ENCODE peak calls at places on chromosomes 13 and 19, in ten cellular contexts. S, Z, L, H, Y, A, G, V, K and W are unnamed samples.

GRCh38 chr13:101218484-101218883 is 197.8 kb downstream of the NALCN start:
- DNase-seq in K (no peak), V (no peak), H (no peak), Y (no peak), Z (no peak), L (no peak), S (no peak), A (no peak), G (no peak), W (no peak)

GRCh38 chr13:98885605-98886004 is 92.3 kb downstream of the DOCK9 start:
- DNase-seq in L (no peak), Z (no peak), K (no peak), S (no peak), Y (no peak), G (no peak), H (no peak), A (no peak), V (no peak), W (no peak)

GRCh38 chr19:6856749-6857372 is 30.5 kb upstream of the ADGRE1 start:
- DNase-seq in H (no peak), V (no peak), K (no peak), S (no peak), Y (no peak), G (no peak), A (no peak), Z (no peak), L (no peak), W (no peak)

GRCh38 chr13:68170961-68171360 is 940.8 kb upstream of the PCDH9 start:
- DNase-seq in L (no peak), H (no peak), K (no peak), S (no peak), A (no peak), G (no peak), Y (no peak), V (no peak), Z (no peak), W (no peak)

GRCh38 chr19:44799627-44800257 is 9.2 kb upstream of the BCAM start:
- DNase-seq in V (no peak), H (no peak), Z (no peak), K (no peak), G (no peak), L (no peak), S (no peak), A (no peak), Y (no peak), W (no peak)

GRCh38 chr13:94656766-94657165 is 55.1 kb downstream of the GPR180 start:
- DNase-seq in Y (no peak), V (no peak), K (no peak), G (no peak), H (no peak), S (no peak), A (no peak), Z (no peak), L (no peak), W (no peak)

GRCh38 chr13:52846567-52847321 is 1.7 kb downstream of the PCDH8 start:
- DNase-seq in L (peak), V (no peak), Y (peak), A (peak), S (peak), G (no peak), Z (peak), H (no peak), K (no peak), W (peak)

GRCh38 chr19:42322305-42322704 is 3.1 kb upstream of the MEGF8 start:
- DNase-seq in L (no peak), H (no peak), G (no peak), Y (no peak), Z (no peak), V (no peak), A (no peak), K (no peak), S (no peak), W (no peak)

GRCh38 chr13:111139452-111139851 is 24.3 kb downstream of the ARHGEF7 start:
- DNase-seq in Y (no peak), Z (no peak), A (no peak), K (no peak), L (no peak), G (no peak), S (no peak), H (no peak), V (no peak), W (no peak)

GRCh38 chr13:111143875-111144540 is 28.9 kb downstream of the ARHGEF7 start:
- DNase-seq in A (no peak), Y (no peak), S (no peak), V (no peak), Z (no peak), H (no peak), L (no peak), G (no peak), K (no peak), W (no peak)

GRCh38 chr13:111142472-111142871 is 27.4 kb downstream of the ARHGEF7 start:
- DNase-seq in K (no peak), G (no peak), V (no peak), A (no peak), L (no peak), Z (no peak), Y (no peak), S (no peak), H (no peak), W (no peak)

GRCh38 chr13:111140562-111141105 is 25.5 kb downstream of the ARHGEF7 start:
- DNase-seq in L (no peak), H (no peak), S (no peak), Z (no peak), K (no peak), G (no peak), V (no peak), Y (no peak), A (no peak), W (no peak)

GRCh38 chr13:111139874-111140561 is 24.9 kb downstream of the ARHGEF7 start:
- DNase-seq in Y (no peak), S (no peak), K (no peak), G (no peak), L (no peak), A (no peak), Z (no peak), H (no peak), V (no peak), W (no peak)
- H3K27ac ChIP-seq in Y (no peak), S (no peak), K (no peak), G (no peak), L (no peak), A (no peak), Z (no peak), H (no peak), V (no peak), W (no peak)

GRCh38 chr19:10271543-10272086 is 695 bp downstream of the ICAM1 start:
- DNase-seq in Z (no peak), Y (no peak), V (peak), K (no peak), A (no peak), H (no peak), S (no peak), L (no peak), G (no peak), W (no peak)

GRCh38 chr19:10270616-10271394 is at the start of gene ICAM1:
- DNase-seq in S (peak), G (no peak), H (peak), L (peak), Y (peak), A (no peak), V (peak), K (no peak), Z (no peak), W (peak)

GRCh38 chr19:10269333-10270179 is 1.4 kb upstream of the ICAM1 start:
- DNase-seq in V (peak), Z (peak), S (peak), K (no peak), Y (peak), G (peak), A (peak), H (peak), L (peak), W (peak)

GRCh38 chr19:10268077-10268476 is 2.8 kb upstream of the ICAM1 start:
- DNase-seq in A (no peak), K (no peak), H (no peak), Z (no peak), L (no peak), S (no peak), G (no peak), V (no peak), Y (no peak), W (no peak)

DNA sequence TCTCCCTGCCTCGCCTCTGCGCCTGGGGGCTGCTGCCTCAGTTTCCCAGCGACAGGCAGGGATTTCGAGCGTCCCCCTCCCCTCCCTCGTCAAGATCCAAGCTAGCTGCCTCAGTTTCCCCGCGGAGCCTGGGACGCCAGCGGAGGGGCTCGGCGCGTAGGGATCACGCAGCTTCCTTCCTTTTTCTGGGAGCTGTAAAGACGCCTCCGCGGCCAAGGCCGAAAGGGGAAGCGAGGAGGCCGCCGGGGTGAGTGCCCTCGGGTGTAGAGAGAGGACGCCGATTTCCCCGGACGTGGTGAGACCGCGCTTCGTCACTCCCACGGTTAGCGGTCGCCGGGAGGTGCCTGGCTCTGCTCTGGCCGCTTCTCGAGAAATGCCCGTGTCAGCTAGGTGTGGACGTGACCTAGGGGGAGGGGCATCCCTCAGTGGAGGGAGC is 722 bp upstream of the ICAM1 start:
- DNase-seq in G (no peak), Z (no peak), Y (peak), A (no peak), K (no peak), L (peak), S (peak), V (peak), H (peak), W (peak)
- H3K27ac ChIP-seq in G (peak), Z (peak), Y (peak), A (peak), K (peak), L (peak), S (no peak), V (peak), H (peak), W (peak)

GRCh38 chr13:114118086-114118762 is 14.2 kb downstream of the RASA3 start:
- DNase-seq in V (no peak), Z (no peak), Y (no peak), L (no peak), S (no peak), H (no peak), K (no peak), A (no peak), G (no peak), W (no peak)
- H3K27ac ChIP-seq in V (peak), Z (no peak), Y (peak), L (peak), S (no peak), H (peak), K (peak), A (peak), G (peak), W (no peak)

GRCh38 chr19:8361921-8362793 is 1.8 kb upstream of the ANGPTL4 start:
- DNase-seq in Z (peak), H (peak), S (no peak), G (peak), V (peak), L (peak), A (no peak), Y (peak), K (peak), W (peak)
- H3K27ac ChIP-seq in Z (peak), H (peak), S (no peak), G (peak), V (peak), L (peak), A (no peak), Y (peak), K (peak), W (no peak)

GRCh38 chr19:4403005-4403761 is 743 bp downstream of the CHAF1A start:
- DNase-seq in Y (no peak), L (no peak), A (no peak), V (no peak), G (no peak), K (no peak), S (peak), H (no peak), Z (no peak), W (no peak)
- H3K27ac ChIP-seq in Y (peak), L (peak), A (no peak), V (peak), G (peak), K (no peak), S (no peak), H (peak), Z (no peak), W (no peak)

DNA sequence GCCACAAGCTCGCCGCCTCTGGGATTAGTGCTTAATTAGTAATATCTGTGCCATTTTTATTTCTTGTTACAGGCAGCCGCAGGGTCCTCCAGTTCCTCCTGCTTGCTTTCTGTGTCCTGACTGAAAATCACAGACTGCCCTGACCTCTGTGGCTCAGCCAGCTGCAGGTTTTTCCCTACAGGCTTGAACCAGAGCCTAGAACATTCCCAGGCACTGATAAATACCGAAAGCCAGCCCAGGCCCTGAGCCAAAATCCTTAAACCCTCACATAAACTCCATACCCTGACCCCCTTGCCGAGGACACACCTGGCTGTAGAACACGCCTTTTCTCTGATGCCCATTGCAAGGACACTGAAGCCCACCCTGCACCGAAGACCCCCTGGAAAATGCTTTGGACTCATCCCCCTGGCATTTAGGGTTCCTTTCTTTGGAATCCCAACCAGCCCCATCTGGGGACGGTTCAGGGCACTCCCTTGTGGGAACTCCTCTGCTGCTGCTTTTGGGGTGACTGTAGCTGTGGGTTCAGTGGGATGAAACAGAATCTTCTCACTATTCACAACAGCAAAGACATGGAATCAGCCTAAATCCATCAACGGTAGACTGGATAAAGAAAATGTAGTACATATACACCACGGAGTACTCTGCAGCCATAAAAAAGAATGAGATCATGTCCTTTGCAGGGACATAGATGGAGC is 15.5 kb downstream of the DPP9 start:
- DNase-seq in A (no peak), Y (peak), K (no peak), V (no peak), Z (no peak), S (no peak), H (peak), G (no peak), L (peak), W (no peak)
- H3K27ac ChIP-seq in A (no peak), Y (peak), K (peak), V (no peak), Z (no peak), S (no peak), H (peak), G (no peak), L (peak), W (no peak)

DNA sequence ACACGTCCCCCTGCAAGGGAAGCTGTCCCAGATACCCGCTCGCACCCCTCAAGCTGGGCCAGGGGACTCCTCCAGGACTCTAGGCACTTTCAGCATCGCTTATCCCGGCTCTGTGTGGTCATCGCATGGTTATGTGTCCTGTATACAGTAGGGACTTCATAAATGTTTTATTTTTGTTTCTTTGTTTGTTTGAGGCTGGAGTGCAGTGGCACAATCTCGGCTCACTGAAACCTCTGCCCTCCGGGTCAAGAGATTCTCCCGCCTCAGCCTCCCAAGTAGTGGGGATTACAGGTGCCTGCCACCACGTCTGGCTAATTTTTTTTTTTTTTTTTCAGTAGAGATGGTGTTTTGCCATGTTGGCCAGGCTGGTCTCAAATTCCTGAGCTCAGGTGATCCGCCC is 7.5 kb downstream of the ANGPTL8 start:
- DNase-seq in Z (no peak), V (no peak), A (no peak), L (no peak), S (no peak), H (no peak), Y (no peak), K (no peak), G (no peak), W (no peak)
- H3K27ac ChIP-seq in Z (no peak), V (peak), A (no peak), L (peak), S (no peak), H (peak), Y (peak), K (no peak), G (no peak), W (no peak)

DNA sequence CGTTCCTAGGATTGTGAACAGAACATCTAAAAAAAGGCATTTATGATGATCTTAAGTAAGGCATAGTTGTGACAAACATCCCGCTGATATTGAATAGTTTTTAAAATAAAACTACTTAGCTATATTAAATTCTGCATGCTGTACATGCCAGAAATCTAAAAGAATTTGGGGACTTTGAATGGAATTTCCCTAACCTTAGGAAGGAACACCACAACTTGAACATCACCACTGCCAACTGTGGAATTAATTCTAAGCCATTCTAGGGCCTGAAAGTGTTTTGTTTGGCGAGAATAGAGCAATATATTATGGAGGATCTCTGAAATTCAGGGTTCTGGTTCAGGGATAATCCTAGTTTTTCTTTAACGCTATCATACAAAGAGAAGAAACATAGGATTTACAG is 17.8 kb upstream of the LATS2 start:
- DNase-seq in K (no peak), G (no peak), V (no peak), Z (no peak), L (no peak), Y (no peak), S (no peak), H (no peak), A (no peak), W (no peak)
- H3K27ac ChIP-seq in K (peak), G (no peak), V (no peak), Z (no peak), L (peak), Y (peak), S (no peak), H (no peak), A (no peak), W (no peak)

DNA sequence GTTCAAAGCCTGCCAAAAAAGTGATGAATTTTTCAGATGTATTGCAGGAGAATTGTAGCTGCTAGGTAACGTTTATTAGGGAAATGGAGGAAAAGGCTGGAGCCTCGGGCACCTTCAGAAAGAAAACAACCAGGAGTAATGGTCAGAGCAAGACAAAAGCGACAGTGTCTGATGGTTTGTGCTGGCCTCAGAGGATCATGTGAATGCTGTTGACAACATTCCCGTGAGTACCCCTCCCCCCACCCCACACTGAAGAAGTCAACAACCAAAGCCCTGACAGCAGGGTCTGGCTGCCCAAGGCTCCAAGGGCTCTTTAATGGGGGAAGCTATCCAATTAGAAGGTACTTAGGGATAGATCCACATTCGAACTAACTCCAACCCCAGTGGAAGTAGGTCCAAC is 95.4 kb downstream of the OXGR1 start:
- DNase-seq in L (no peak), K (no peak), Y (no peak), V (no peak), H (no peak), S (peak), G (no peak), Z (peak), A (no peak), W (peak)
- H3K27ac ChIP-seq in L (no peak), K (no peak), Y (no peak), V (no peak), H (no peak), S (no peak), G (no peak), Z (peak), A (peak), W (peak)